ENCODE peak calls at places on chromosomes 1 and 21, in seven cellular contexts. One of them, this sample, is unnamed.

GRCh38 chr1:150273310-150273709 is 720 bp downstream of the C1orf54 start:
- DNase-seq in right cardiac atrium: no peak
- DNase-seq in islet precursor cell: no peak
- DNase-seq in HT1080: peak
- DNase-seq in anterior cingulate cortex: no peak
- DNase-seq in HL-60: no peak
- DNase-seq in NCI-H2081: no peak
- DNase-seq in this sample: no peak

GRCh38 chr1:91783423-91784162 is 102.4 kb downstream of the TGFBR3 start:
- DNase-seq in islet precursor cell: no peak
- DNase-seq in anterior cingulate cortex: no peak
- DNase-seq in right cardiac atrium: no peak
- DNase-seq in NCI-H2081: no peak
- DNase-seq in HL-60: no peak
- DNase-seq in HT1080: peak
- DNase-seq in this sample: no peak

GRCh38 chr1:46585312-46585711 is 18.8 kb downstream of the MKNK1 start:
- DNase-seq in right cardiac atrium: no peak
- DNase-seq in HL-60: no peak
- DNase-seq in HT1080: no peak
- DNase-seq in islet precursor cell: no peak
- DNase-seq in NCI-H2081: no peak
- DNase-seq in anterior cingulate cortex: no peak
- DNase-seq in this sample: no peak

GRCh38 chr21:34029724-34030528 is 43.5 kb upstream of the MRPS6 start:
- DNase-seq in right cardiac atrium: no peak
- DNase-seq in anterior cingulate cortex: peak
- DNase-seq in HT1080: peak
- DNase-seq in islet precursor cell: peak
- DNase-seq in HL-60: no peak
- DNase-seq in NCI-H2081: no peak
- DNase-seq in this sample: peak

GRCh38 chr1:196366817-196367495 is 241.3 kb downstream of the KCNT2 start:
- DNase-seq in HT1080: no peak
- DNase-seq in islet precursor cell: no peak
- DNase-seq in right cardiac atrium: no peak
- DNase-seq in anterior cingulate cortex: no peak
- DNase-seq in HL-60: no peak
- DNase-seq in NCI-H2081: no peak
- DNase-seq in this sample: no peak

GRCh38 chr1:117189726-117190125 is 21.0 kb downstream of the VTCN1 start:
- DNase-seq in right cardiac atrium: no peak
- DNase-seq in HT1080: no peak
- DNase-seq in NCI-H2081: no peak
- DNase-seq in anterior cingulate cortex: no peak
- DNase-seq in islet precursor cell: no peak
- DNase-seq in HL-60: no peak
- DNase-seq in this sample: no peak

GRCh38 chr1:39818482-39818881 is 29.8 kb upstream of the BMP8B start:
- DNase-seq in NCI-H2081: no peak
- DNase-seq in islet precursor cell: no peak
- DNase-seq in HL-60: no peak
- DNase-seq in right cardiac atrium: no peak
- DNase-seq in anterior cingulate cortex: no peak
- DNase-seq in HT1080: no peak
- DNase-seq in this sample: no peak

GRCh38 chr1:1630191-1630964 is 1.6 kb upstream of the MMP23B start:
- DNase-seq in islet precursor cell: peak
- DNase-seq in anterior cingulate cortex: no peak
- DNase-seq in right cardiac atrium: peak
- DNase-seq in NCI-H2081: no peak
- DNase-seq in HL-60: peak
- DNase-seq in HT1080: no peak
- DNase-seq in this sample: no peak

GRCh38 chr1:47738560-47739182 is 258.5 kb downstream of the TRABD2B start:
- DNase-seq in right cardiac atrium: peak
- DNase-seq in HL-60: no peak
- DNase-seq in anterior cingulate cortex: peak
- DNase-seq in islet precursor cell: peak
- DNase-seq in NCI-H2081: peak
- DNase-seq in HT1080: peak
- DNase-seq in this sample: peak

GRCh38 chr1:246117066-246117791 is 389.9 kb downstream of the SMYD3 start:
- DNase-seq in anterior cingulate cortex: peak
- DNase-seq in NCI-H2081: peak
- DNase-seq in islet precursor cell: peak
- DNase-seq in right cardiac atrium: no peak
- DNase-seq in HL-60: peak
- DNase-seq in HT1080: peak
- DNase-seq in this sample: peak